ENCODE peak calls at places on chromosomes 16 and 17, in ten cellular contexts. O is ascending aorta, A is breast epithelium, D is tibial artery, X is Panc1, N is BJ, Z is tibial nerve, F is sigmoid colon, H is WERI-Rb-1, V is RWPE1. T is an unnamed sample.

GRCh38 chr16:15829460-15829859 is 27.4 kb downstream of the MYH11 start:
- DNase-seq in H (no peak), N (no peak), Z (peak), F (peak), D (peak), O (peak), A (peak), X (no peak), V (no peak), T (no peak)

GRCh38 chr16:4323845-4324478 is 8.1 kb downstream of the GLIS2 start:
- DNase-seq in H (no peak), X (no peak), D (peak), O (no peak), V (no peak), F (peak), A (no peak), Z (peak), N (no peak), T (no peak)

GRCh38 chr17:45843722-45844121 is 959 bp upstream of the SPPL2C start:
- DNase-seq in V (no peak), D (no peak), H (no peak), O (no peak), F (no peak), N (no peak), X (no peak), Z (no peak), A (no peak), T (no peak)

GRCh38 chr16:67917852-67918236 is 13.8 kb downstream of the CTRL start:
- DNase-seq in N (no peak), H (no peak), O (no peak), X (peak), V (peak), D (no peak), F (no peak), A (no peak), Z (no peak), T (peak)

GRCh38 chr17:79028496-79029326 is 4.7 kb downstream of the C1QTNF1 start:
- DNase-seq in D (peak), A (no peak), X (no peak), H (no peak), F (peak), V (no peak), O (no peak), N (no peak), Z (no peak), T (no peak)

GRCh38 chr16:9072806-9073341 is 18.6 kb upstream of the HAPSTR1 start:
- DNase-seq in A (no peak), N (peak), H (no peak), O (no peak), X (no peak), V (peak), D (no peak), F (no peak), Z (no peak), T (peak)

GRCh38 chr16:30958164-30959083 is 870 bp downstream of the SETD1A start:
- DNase-seq in V (peak), Z (no peak), X (no peak), A (no peak), H (peak), F (no peak), O (no peak), N (no peak), D (peak), T (peak)

GRCh38 chr17:44677136-44677535 is 12.4 kb downstream of the CCDC43 start:
- DNase-seq in D (no peak), N (peak), X (no peak), F (no peak), Z (no peak), V (no peak), H (no peak), O (no peak), A (no peak), T (no peak)

GRCh38 chr17:47967607-47968252 is 3.2 kb upstream of the CDK5RAP3 start:
- DNase-seq in F (no peak), N (no peak), D (no peak), X (no peak), O (no peak), A (no peak), V (peak), H (no peak), Z (no peak), T (no peak)

GRCh38 chr16:31876955-31877828 is 3.6 kb downstream of the ZNF267 start:
- DNase-seq in X (peak), D (no peak), H (no peak), V (peak), Z (no peak), O (no peak), F (no peak), A (no peak), N (peak), T (peak)

GRCh38 chr17:66348605-66349165 is 46.3 kb downstream of the PRKCA start:
- DNase-seq in V (peak), X (peak), F (peak), D (no peak), Z (no peak), A (no peak), N (peak), O (no peak), H (peak), T (peak)

GRCh38 chr16:30355954-30356308 is 823 bp upstream of the CD2BP2 start:
- DNase-seq in A (no peak), F (no peak), N (no peak), Z (no peak), X (no peak), O (no peak), V (no peak), H (no peak), D (no peak), T (no peak)

GRCh38 chr17:68398731-68399637 is 58.3 kb downstream of the WIPI1 start:
- DNase-seq in D (peak), V (peak), O (no peak), N (no peak), X (peak), Z (no peak), H (peak), F (peak), A (no peak), T (peak)

GRCh38 chr17:48181653-48182052 is 74.1 kb downstream of the SNX11 start:
- DNase-seq in D (no peak), O (no peak), H (peak), F (no peak), X (no peak), V (no peak), N (no peak), Z (no peak), A (no peak), T (no peak)

GRCh38 chr17:79294459-79295071 is 219.9 kb downstream of the ENGASE start:
- DNase-seq in D (peak), V (peak), A (peak), F (no peak), Z (no peak), O (no peak), X (no peak), N (no peak), H (no peak), T (peak)

GRCh38 chr17:16440814-16441629 is 25.7 kb downstream of the TRPV2 start:
- DNase-seq in D (no peak), H (no peak), Z (no peak), X (no peak), A (no peak), F (no peak), N (no peak), O (no peak), V (no peak), T (no peak)
- TF ChIP-seq CTCF in D (no peak), H (no peak), Z (no peak), X (no peak), A (no peak), F (no peak), N (no peak), O (no peak), V (no peak), T (no peak)

DNA sequence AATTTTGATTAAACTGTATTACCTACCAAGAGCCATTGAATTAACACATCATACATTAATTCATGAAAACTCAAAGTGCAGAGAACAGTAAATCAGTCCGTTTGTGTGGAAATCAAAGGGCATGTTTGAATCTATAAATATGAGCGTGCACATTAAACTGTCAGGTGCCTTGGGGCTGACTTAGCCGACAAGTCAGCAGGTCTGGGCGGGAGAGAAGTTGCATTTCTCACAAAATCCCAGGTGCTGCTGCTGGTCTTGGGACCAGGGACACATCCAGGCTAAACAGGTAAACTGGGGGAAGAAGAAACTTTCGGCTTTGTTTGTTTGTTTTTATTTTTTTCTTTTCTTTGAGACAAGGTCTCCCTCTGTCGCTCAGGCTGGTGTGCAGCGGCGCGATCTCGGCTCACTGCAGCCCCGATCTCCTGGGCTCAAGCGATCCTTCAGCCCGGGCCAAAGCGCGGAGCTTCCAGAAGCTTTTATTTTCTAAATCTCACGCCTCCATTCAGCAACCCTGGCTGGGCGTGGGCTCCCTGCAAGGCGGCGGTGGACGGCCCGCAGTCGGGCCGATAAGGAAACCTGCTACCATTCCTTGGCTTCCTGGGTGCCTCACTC is 213.9 kb downstream of the MRTFB start:
- DNase-seq in X (peak), O (no peak), A (peak), V (peak), D (peak), H (no peak), N (no peak), Z (no peak), F (peak), T (peak)
- TF ChIP-seq CTCF in X (peak), O (no peak), A (no peak), V (peak), D (no peak), H (peak), N (peak), Z (peak), F (no peak), T (peak)

DNA sequence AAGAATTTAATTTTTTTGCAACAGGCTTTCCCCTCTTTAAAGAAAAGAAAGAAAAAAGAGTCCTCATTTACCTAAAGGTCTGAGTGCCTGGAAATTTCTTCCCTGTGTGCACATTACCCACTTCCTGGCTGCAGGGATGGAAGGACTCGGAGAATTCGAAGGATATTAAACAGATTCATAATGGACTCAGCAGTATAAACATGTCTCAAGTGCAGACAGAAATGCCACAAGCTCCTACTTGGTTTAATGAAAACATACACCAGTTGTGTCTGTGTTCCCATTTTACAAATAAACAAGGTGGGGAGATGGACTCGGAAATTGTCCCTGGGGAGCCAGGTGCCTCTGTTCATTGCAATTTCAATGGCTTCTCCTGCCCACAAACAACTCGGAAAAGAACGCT is 47.2 kb downstream of the MEOX1 start:
- DNase-seq in O (no peak), X (no peak), Z (no peak), N (no peak), A (no peak), D (no peak), H (no peak), V (no peak), F (no peak), T (no peak)
- TF ChIP-seq CTCF in O (no peak), X (no peak), Z (no peak), N (no peak), A (no peak), D (no peak), H (no peak), V (no peak), F (no peak), T (no peak)

GRCh38 chr16:81445143-81445922 is 725 bp downstream of the CMIP start:
- DNase-seq in A (no peak), X (no peak), N (no peak), H (peak), D (no peak), F (peak), O (no peak), Z (no peak), V (peak), T (peak)
- TF ChIP-seq CTCF in A (no peak), X (peak), N (peak), H (no peak), D (no peak), F (no peak), O (no peak), Z (no peak), V (no peak), T (peak)

GRCh38 chr17:56833023-56833811 is 503 bp downstream of the C17orf67 start:
- DNase-seq in F (peak), Z (no peak), X (no peak), H (peak), V (peak), A (no peak), O (peak), N (no peak), D (peak), T (peak)

GRCh38 chr17:56833812-56834379 is at the start of the genes C17orf67 and DGKE:
- DNase-seq in D (peak), V (peak), F (peak), A (peak), X (peak), Z (peak), N (peak), H (peak), O (peak), T (peak)

GRCh38 chr17:56832446-56832845 is 1.3 kb downstream of the C17orf67 start:
- DNase-seq in N (no peak), Z (no peak), A (no peak), O (no peak), X (no peak), V (no peak), H (no peak), F (no peak), D (no peak), T (no peak)

GRCh38 chr17:56835259-56835575 is 1.3 kb downstream of the DGKE start:
- DNase-seq in N (no peak), D (no peak), X (no peak), Z (no peak), A (no peak), H (no peak), F (no peak), O (no peak), V (no peak), T (no peak)

DNA sequence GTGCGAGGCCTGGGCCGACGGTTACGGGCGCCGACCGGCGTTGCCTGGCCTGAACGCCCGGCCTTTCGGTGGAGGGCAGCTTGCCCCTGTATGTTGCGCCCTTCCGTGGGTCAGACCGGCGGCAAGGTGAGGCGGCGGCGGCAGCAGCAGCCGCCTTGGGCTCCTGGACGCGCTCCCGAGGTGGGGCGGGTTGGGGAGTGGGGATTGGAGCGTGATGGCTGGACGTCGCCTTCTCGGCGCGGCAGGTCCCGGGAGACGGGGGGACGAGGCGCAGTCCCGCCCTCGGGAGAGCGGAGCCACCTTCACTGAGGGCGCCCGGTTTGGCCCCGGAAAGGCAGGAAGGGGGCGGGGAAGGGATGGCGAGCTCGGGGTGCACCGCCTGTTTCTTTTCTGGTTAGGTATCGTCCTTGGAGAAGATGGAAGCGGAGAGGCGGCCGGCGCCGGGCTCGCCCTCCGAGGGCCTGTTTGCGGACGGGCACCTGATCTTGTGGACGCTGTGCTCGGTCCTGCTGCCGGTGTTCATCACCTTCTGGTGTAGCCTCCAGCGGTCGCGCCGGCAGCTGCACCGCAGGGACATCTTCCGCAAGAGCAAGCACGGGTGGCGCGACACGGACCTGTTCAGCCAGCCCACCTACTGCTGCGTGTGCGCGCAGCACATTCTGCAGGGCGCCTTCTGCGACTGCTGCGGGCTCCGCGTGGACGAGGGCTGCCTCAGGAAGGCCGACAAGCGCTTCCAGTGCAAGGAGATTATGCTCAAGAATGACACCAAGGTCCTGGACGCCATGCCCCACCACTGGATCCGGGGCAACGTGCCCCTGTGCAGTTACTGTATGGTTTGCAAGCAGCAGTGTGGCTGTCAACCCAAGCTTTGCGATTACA is 668 bp downstream of the DGKE start:
- DNase-seq in F (peak), D (peak), H (peak), O (no peak), X (no peak), A (peak), V (peak), Z (no peak), N (no peak), T (peak)
- TF ChIP-seq CTCF in F (no peak), D (no peak), H (peak), O (no peak), X (no peak), A (no peak), V (peak), Z (no peak), N (peak), T (no peak)

T was measured in activated CD8-positive, alpha-beta T cell treated with anti-CD3 and anti-CD28 coated beads for 36 hours.